ENCODE peak calls at places on chromosome 16, in seven cellular contexts. V is B cell, F is OCI-LY7, G is K562, R is fibroblast of lung, A is lower leg skin, L is colonic mucosa. D is an unnamed sample.

GRCh38 chr16:11665071-11665491 is 3.2 kb upstream of the SNN start:
- DNase-seq in V (peak; percentile 34), F (peak; percentile 76), G (no peak), R (no peak), A (no peak), L (no peak), D (no peak)

GRCh38 chr16:4859900-4860255 is 12.6 kb downstream of the UBN1 start:
- DNase-seq in V (no peak), F (no peak), G (no peak), R (no peak), A (peak; percentile 54), L (no peak), D (no peak)

GRCh38 chr16:12362482-12363458 is 386.2 kb downstream of the SNX29 start:
- DNase-seq in V (no peak), F (no peak), G (no peak), R (no peak), A (peak; percentile 88), L (peak; percentile 27), D (no peak)

GRCh38 chr16:35636831-35637230 is 2177.4 kb downstream of the TP53TG3F start:
- DNase-seq in V (no peak), F (no peak), G (no peak), R (no peak), A (no peak), L (no peak), D (no peak)

GRCh38 chr16:23026777-23027362 is 122.4 kb downstream of the USP31 start:
- DNase-seq in V (no peak), F (peak; percentile 25), G (no peak), R (no peak), A (peak; percentile 6), L (no peak), D (peak; percentile 54)

GRCh38 chr16:87854053-87854906 is 15.0 kb downstream of the SLC7A5 start:
- DNase-seq in V (no peak), F (no peak), G (peak; percentile 98), R (no peak), A (no peak), L (no peak), D (no peak)

GRCh38 chr16:73753931-73754330 is 542.7 kb upstream of the PSMD7 start:
- DNase-seq in V (no peak), F (no peak), G (no peak), R (no peak), A (no peak), L (no peak), D (no peak)

GRCh38 chr16:29900888-29901606 is 759 bp downstream of the ASPHD1 start:
- DNase-seq in V (no peak), F (no peak), G (no peak), R (no peak), A (no peak), L (no peak), D (no peak)

GRCh38 chr16:54957403-54957802 is 26.7 kb downstream of the IRX5 start:
- DNase-seq in V (no peak), F (peak; percentile 70), G (peak; percentile 70), R (no peak), A (no peak), L (peak; percentile 41), D (peak; percentile 32)

GRCh38 chr16:8795818-8796217 is 1.6 kb downstream of the TMEM186 start:
- DNase-seq in V (no peak), F (no peak), G (no peak), R (no peak), A (no peak), L (no peak), D (no peak)

GRCh38 chr16:48965391-48965790 is 316.2 kb downstream of the CBLN1 start:
- DNase-seq in V (no peak), F (no peak), G (no peak), R (peak; percentile 50), A (no peak), L (no peak), D (no peak)

GRCh38 chr16:56463153-56463552 is 11.8 kb downstream of the OGFOD1 start:
- DNase-seq in V (no peak), F (no peak), G (no peak), R (no peak), A (no peak), L (no peak), D (no peak)

GRCh38 chr16:80377621-80378020 is 163.2 kb upstream of the DYNLRB2 start:
- DNase-seq in V (no peak), F (no peak), G (no peak), R (no peak), A (no peak), L (no peak), D (no peak)

GRCh38 chr16:53753431-53753830 is 49.5 kb downstream of the FTO start:
- DNase-seq in V (no peak), F (no peak), G (no peak), R (no peak), A (no peak), L (no peak), D (no peak)

DNA sequence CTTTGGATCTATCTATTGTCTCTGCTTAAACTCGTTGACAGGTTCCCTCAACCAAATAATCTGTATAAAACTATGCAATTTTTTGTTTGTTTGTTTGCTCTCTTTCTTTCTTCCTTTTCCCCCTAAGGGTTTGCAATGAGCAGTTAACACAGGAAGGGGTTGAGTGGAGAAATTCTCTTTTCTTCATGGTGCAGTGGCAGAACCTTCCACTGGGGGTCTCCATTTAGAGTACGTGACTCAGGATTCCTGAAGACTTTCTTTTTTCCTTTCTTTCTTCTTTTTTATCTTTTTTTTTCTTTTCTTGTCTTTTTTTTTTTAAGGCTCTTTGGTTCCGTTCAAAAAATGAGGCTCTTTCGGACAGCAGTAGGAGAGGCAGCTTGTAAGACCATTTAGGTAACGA is 19.5 kb upstream of the RBFOX1 start:
- DNase-seq in V (no peak), F (peak; percentile 1), G (peak; percentile 35), R (no peak), A (no peak), L (no peak), D (peak; percentile 11)
- TF ChIP-seq CTCF in V (no peak), F (peak; percentile 70), G (peak; percentile 31), R (no peak), A (no peak), L (no peak), D (peak; percentile 47)

GRCh38 chr16:78915916-78916315 is 684.6 kb downstream of the MAF start:
- DNase-seq in V (no peak), F (no peak), G (no peak), R (no peak), A (no peak), L (no peak), D (peak; percentile 12)
- TF ChIP-seq CTCF in V (no peak), F (no peak), G (no peak), R (no peak), A (no peak), L (no peak), D (no peak)

GRCh38 chr16:77975942-77976341 is 46.4 kb upstream of the CLEC3A start:
- DNase-seq in V (no peak), F (no peak), G (no peak), R (no peak), A (no peak), L (no peak), D (no peak)
- TF ChIP-seq CTCF in V (no peak), F (no peak), G (no peak), R (no peak), A (no peak), L (no peak), D (no peak)

GRCh38 chr16:27080870-27081269 is 14.1 kb downstream of the C16orf82 start:
- DNase-seq in V (peak; percentile 6), F (peak; percentile 12), G (peak; percentile 38), R (no peak), A (no peak), L (no peak), D (no peak)
- TF ChIP-seq CTCF in V (peak; percentile 50), F (peak; percentile 67), G (peak; percentile 45), R (peak; percentile 35), A (no peak), L (peak; percentile 35), D (peak; percentile 50)

GRCh38 chr16:14389359-14389758 is 240.7 kb downstream of the PARN start:
- DNase-seq in V (no peak), F (no peak), G (no peak), R (no peak), A (no peak), L (no peak), D (no peak)
- TF ChIP-seq CTCF in V (no peak), F (no peak), G (no peak), R (no peak), A (no peak), L (no peak), D (no peak)

DNA sequence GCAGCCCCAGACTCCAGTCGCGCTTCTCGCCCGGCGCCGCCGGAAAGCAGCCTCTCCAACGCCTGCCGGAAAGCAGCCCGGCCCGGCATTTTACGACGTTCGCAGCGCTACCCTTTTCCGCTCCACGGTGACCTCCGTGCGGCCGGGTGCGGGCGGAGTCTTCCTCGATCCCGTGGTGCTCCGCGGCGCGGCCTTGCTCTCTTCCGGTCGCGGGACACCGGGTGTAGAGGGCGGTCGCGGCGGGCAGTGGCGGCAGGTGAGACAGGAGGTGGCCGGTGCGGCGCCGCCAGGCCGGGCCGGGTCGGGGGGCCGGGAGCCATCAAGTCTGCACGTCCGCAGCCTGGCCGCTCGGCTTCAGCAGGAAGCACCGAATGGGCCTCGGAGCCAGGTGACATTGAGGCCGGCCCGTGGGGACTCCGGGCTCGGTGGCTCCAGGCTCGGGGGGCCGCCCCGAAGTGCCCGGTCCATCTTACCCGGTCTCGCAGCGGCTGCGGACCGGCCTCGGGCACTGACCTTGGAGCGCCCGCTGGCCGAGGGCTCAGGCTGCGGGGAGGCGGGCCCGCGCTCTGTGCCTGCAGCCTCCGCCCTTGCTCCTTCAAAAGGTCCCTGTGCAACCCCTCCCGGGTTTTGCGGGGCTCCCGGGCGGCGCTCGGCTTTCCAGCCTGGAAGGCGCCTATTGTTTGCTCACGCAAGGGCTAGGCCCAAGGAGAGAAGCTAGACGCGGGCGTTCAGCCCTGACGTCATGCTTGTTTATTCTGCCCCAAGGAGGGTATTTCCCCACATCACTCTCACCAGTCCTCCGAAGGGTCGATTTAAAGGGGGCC is at the start of the genes COX4I1 and EMC8:
- DNase-seq in V (peak; percentile 94), F (peak; percentile 95), G (peak; percentile 92), R (peak; percentile 94), A (peak; percentile 99), L (peak; percentile 97), D (peak; percentile 94)
- TF ChIP-seq CTCF in V (no peak), F (no peak), G (no peak), R (no peak), A (no peak), L (no peak), D (no peak)

DNA sequence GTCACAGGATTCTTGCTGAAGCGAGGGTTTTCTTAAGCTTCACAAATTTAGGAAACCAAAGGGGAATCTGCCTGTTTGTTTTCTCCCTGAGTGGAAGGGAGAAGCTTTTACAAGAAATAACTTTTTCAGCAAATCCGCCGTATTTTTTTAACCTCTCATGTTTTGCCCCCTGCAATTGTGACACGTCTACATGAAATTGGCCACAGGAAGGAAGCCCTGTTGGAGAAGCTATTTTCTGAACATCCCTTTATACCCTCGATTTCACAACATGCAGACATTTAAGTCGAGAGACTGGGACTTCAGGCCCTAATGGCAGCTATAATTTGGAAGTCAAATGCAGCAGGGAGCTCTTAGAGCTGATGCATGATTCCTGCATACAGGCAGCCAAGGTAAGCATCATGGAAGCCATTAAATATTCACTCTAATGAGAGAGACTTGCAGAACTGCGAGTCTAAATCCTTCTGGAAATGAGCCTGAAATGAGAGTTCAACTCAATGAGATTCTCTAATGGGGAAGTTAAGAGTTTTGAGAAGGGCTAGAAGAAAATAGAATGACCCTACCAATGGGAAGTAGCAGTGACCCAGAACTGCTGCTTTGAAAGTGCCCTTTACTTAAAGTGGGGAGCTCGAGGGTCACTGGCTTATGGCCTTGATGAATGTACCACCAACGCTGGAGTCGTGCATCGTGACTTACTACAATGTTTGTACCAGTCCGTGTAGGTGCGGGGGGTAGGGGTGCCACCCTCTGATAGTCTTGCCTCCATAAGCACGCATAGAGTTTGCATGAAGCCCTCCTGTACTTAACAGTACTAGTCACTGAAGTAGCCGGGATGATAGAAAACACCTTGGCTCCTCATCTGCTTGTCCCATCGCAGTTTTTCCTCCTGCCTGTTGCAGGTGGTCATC is 45.1 kb upstream of the IRF8 start:
- DNase-seq in V (no peak), F (no peak), G (no peak), R (no peak), A (peak; percentile 40), L (peak; percentile 17), D (no peak)
- TF ChIP-seq CTCF in V (no peak), F (no peak), G (no peak), R (no peak), A (no peak), L (no peak), D (no peak)

D was measured in endothelial cell.